ENCODE peak calls at places on chromosomes 13 and 19, in four cellular contexts. R is CD8-positive, alpha-beta memory T cell; D is HTR-8/SVneo; L is GM12878. I is an unnamed sample.

GRCh38 chr13:102948006-102948405 is 102.2 kb downstream of the ERCC5 start:
- DNase-seq in R (no peak), D (no peak), L (no peak), I (no peak)

GRCh38 chr13:31733066-31733465 is 6.3 kb upstream of the RXFP2 start:
- DNase-seq in R (no peak), D (no peak), L (no peak), I (no peak)

GRCh38 chr13:33794576-33794975 is 23.4 kb upstream of the RFC3 start:
- DNase-seq in R (no peak), D (no peak), L (no peak), I (no peak)

GRCh38 chr19:44585371-44586141 is 27.8 kb upstream of the IGSF23 start:
- DNase-seq in R (no peak), D (no peak), L (no peak), I (no peak)

GRCh38 chr13:30752201-30752797 is 17.0 kb downstream of the ALOX5AP start:
- DNase-seq in R (no peak), D (no peak), L (no peak), I (no peak)

GRCh38 chr13:75946746-75947397 is 310.7 kb downstream of the LMO7 start:
- DNase-seq in R (no peak), D (no peak), L (no peak), I (no peak)

GRCh38 chr19:41893899-41894298 is 10.9 kb downstream of the ARHGEF1 start:
- DNase-seq in R (peak), D (no peak), L (no peak), I (no peak)

GRCh38 chr13:18921063-18921462 is 260.6 kb downstream of the TUBA3C start:
- DNase-seq in R (no peak), D (no peak), L (no peak), I (no peak)

GRCh38 chr13:106110241-106110855 is 425.1 kb downstream of the EFNB2 start:
- DNase-seq in R (no peak), D (no peak), L (no peak), I (no peak)

GRCh38 chr19:51327066-51327985 is 14.6 kb downstream of the VSIG10L start:
- DNase-seq in R (peak), D (no peak), L (no peak), I (peak)

GRCh38 chr19:49710372-49710951 is 19.5 kb downstream of the CPT1C start:
- DNase-seq in R (no peak), D (peak), L (no peak), I (no peak)

GRCh38 chr19:6032827-6033226 is 54.9 kb upstream of the RANBP3 start:
- DNase-seq in R (no peak), D (no peak), L (no peak), I (no peak)

GRCh38 chr13:51355217-51355616 is 15.7 kb downstream of the SERPINE3 start:
- DNase-seq in R (no peak), D (no peak), L (no peak), I (no peak)

GRCh38 chr19:55537741-55538111 is 793 bp upstream of the SBK2 start:
- DNase-seq in R (no peak), D (peak), L (no peak), I (no peak)

GRCh38 chr19:41876847-41877489 is at the start of gene CD79A:
- DNase-seq in R (peak), D (no peak), L (peak), I (no peak)

GRCh38 chr13:91398413-91399188 is at the start of gene GPC5:
- DNase-seq in R (peak), D (peak), L (no peak), I (peak)

GRCh38 chr19:6273701-6274601 is 5.8 kb downstream of the MLLT1 start:
- DNase-seq in R (no peak), D (peak), L (no peak), I (no peak)

GRCh38 chr13:33279898-33280549 is 5.5 kb downstream of the STARD13 start:
- DNase-seq in R (no peak), D (peak), L (no peak), I (no peak)

GRCh38 chr13:83879431-83880171 is 2.7 kb downstream of the SLITRK1 start:
- DNase-seq in R (no peak), D (no peak), L (no peak), I (no peak)

GRCh38 chr13:98507060-98507797 is 69.7 kb downstream of the STK24 start:
- DNase-seq in R (no peak), D (no peak), L (no peak), I (no peak)

GRCh38 chr13:29893438-29893837 is 43.0 kb upstream of the UBL3 start:
- DNase-seq in R (no peak), D (no peak), L (no peak), I (no peak)

GRCh38 chr13:26895081-26895807 is 134.7 kb upstream of the GPR12 start:
- DNase-seq in R (no peak), D (no peak), L (no peak), I (no peak)

GRCh38 chr19:31214086-31214485 is 135.2 kb downstream of the TSHZ3 start:
- DNase-seq in R (peak), D (peak), L (no peak), I (peak)

GRCh38 chr19:45884682-45885555 is 1.0 kb downstream of the IRF2BP1 start:
- DNase-seq in R (peak), D (no peak), L (no peak), I (no peak)

GRCh38 chr19:46287585-46287984 is 9.3 kb upstream of the HIF3A start:
- DNase-seq in R (no peak), D (no peak), L (no peak), I (no peak)

GRCh38 chr13:112374271-112374670 is 1.9 kb upstream of the SPACA7 start:
- DNase-seq in R (no peak), D (no peak), L (no peak), I (no peak)

GRCh38 chr13:95457294-95457693 is 95.2 kb upstream of the CLDN10 start:
- DNase-seq in R (no peak), D (no peak), L (peak), I (no peak)

I was measured in effector CD4-positive, alpha-beta T cell.